ENCODE peak calls at places on chromosomes 3 and 15, in six cellular contexts. Z, Q, O, J, H and F are unnamed samples.

GRCh38 chr3:120762575-120762974 is 20.0 kb downstream of the GTF2E1 start:
- DNase-seq in J (no peak), Z (no peak), H (no peak), Q (no peak), O (no peak), F (no peak)

GRCh38 chr3:49013738-49014660 is 4.4 kb downstream of the DALRD3 start:
- DNase-seq in J (no peak), Z (no peak), Q (peak; percentile 49), O (peak; percentile 59), H (peak; percentile 72), F (no peak)

GRCh38 chr3:194675081-194675640 is 3.2 kb upstream of the LSG1 start:
- DNase-seq in Q (no peak), H (no peak), J (no peak), Z (peak; percentile 26), O (no peak), F (no peak)

GRCh38 chr3:47661121-47661752 is 82.6 kb upstream of the CSPG5 start:
- DNase-seq in J (no peak), Z (peak; percentile 31), Q (no peak), H (peak; percentile 17), O (no peak), F (no peak)

GRCh38 chr15:87129916-87130315 is 1050.2 kb downstream of the AGBL1 start:
- DNase-seq in O (no peak), Q (no peak), Z (no peak), J (no peak), H (no peak), F (no peak)

GRCh38 chr3:114444216-114444615 is 150.4 kb downstream of the TIGIT start:
- DNase-seq in O (no peak), J (no peak), Q (no peak), H (no peak), Z (no peak), F (no peak)

GRCh38 chr15:87731630-87732029 is 524.9 kb downstream of the NTRK3 start:
- DNase-seq in Q (no peak), J (no peak), O (no peak), H (no peak), Z (peak; percentile 20), F (no peak)

GRCh38 chr3:126287536-126288181 is 69.5 kb downstream of the KLF15 start:
- DNase-seq in H (peak; percentile 78), O (peak; percentile 41), Q (peak; percentile 34), Z (no peak), J (no peak), F (no peak)

GRCh38 chr3:134242649-134243637 is 7.7 kb downstream of the RYK start:
- DNase-seq in Z (no peak), J (no peak), Q (no peak), O (peak; percentile 58), H (no peak), F (peak; percentile 68)
- TF ChIP-seq GABPA in Z (no peak), J (no peak), Q (no peak), O (no peak), H (no peak), F (no peak)

GRCh38 chr3:87305517-87305916 is 29.1 kb upstream of the POU1F1 start:
- DNase-seq in J (no peak), Q (no peak), H (no peak), O (no peak), Z (no peak), F (no peak)
- TF ChIP-seq GABPA in J (no peak), Q (no peak), H (no peak), O (no peak), Z (no peak), F (no peak)

GRCh38 chr3:51709004-51709420 is 2.1 kb downstream of the GRM2 start:
- DNase-seq in O (no peak), Z (no peak), H (peak; percentile 20), J (no peak), Q (no peak), F (no peak)

GRCh38 chr3:51705276-51706020 is 1.4 kb upstream of the GRM2 start:
- DNase-seq in H (no peak), Q (no peak), J (no peak), Z (no peak), O (no peak), F (no peak)

GRCh38 chr3:51708216-51708845 is 1.5 kb downstream of the GRM2 start:
- DNase-seq in Q (no peak), Z (no peak), O (no peak), H (no peak), J (no peak), F (no peak)

GRCh38 chr3:51706021-51706485 is 815 bp upstream of the GRM2 start:
- DNase-seq in H (peak; percentile 71), Q (no peak), J (no peak), Z (no peak), O (no peak), F (no peak)

GRCh38 chr3:51706788-51707731 is at the start of gene GRM2:
- DNase-seq in O (peak; percentile 73), Z (peak; percentile 88), J (no peak), H (peak; percentile 97), Q (peak; percentile 53), F (no peak)
- TF ChIP-seq GABPA in O (no peak), Z (no peak), J (no peak), H (no peak), Q (peak; percentile 52), F (no peak)

GRCh38 chr15:34354286-34354685 is 11.2 kb downstream of the NUTM1 start:
- DNase-seq in J (no peak), O (no peak), Z (no peak), Q (no peak), H (no peak), F (peak; percentile 30)

GRCh38 chr15:34348735-34349300 is 5.7 kb downstream of the NUTM1 start:
- DNase-seq in J (no peak), H (no peak), O (no peak), Q (no peak), Z (no peak), F (no peak)

GRCh38 chr15:34347951-34348638 is 5.0 kb downstream of the NUTM1 start:
- DNase-seq in Z (no peak), Q (no peak), H (no peak), J (no peak), O (no peak), F (no peak)

GRCh38 chr15:34353627-34354026 is 10.5 kb downstream of the NUTM1 start:
- DNase-seq in Z (no peak), J (no peak), O (no peak), Q (no peak), H (no peak), F (no peak)

GRCh38 chr15:34349769-34350168 is 6.7 kb downstream of the NUTM1 start:
- DNase-seq in H (no peak), Z (no peak), O (no peak), Q (no peak), J (no peak), F (no peak)
- TF ChIP-seq GABPA in H (no peak), Z (no peak), O (no peak), Q (no peak), J (no peak), F (no peak)

GRCh38 chr3:158771982-158772381 is 29.9 kb upstream of the MFSD1 start:
- DNase-seq in O (no peak), Z (no peak), J (no peak), H (no peak), Q (no peak), F (no peak)
- TF ChIP-seq GABPA in O (no peak), Z (no peak), J (no peak), H (no peak), Q (no peak), F (no peak)

GRCh38 chr15:72911658-72912057 is 128.1 kb upstream of the ADPGK start:
- DNase-seq in H (no peak), Q (no peak), O (no peak), Z (no peak), J (no peak), F (no peak)

GRCh38 chr15:72912121-72912520 is 128.6 kb upstream of the ADPGK start:
- DNase-seq in Q (no peak), H (no peak), O (no peak), Z (no peak), J (no peak), F (no peak)

GRCh38 chr15:72902929-72903260 is 119.3 kb upstream of the ADPGK start:
- DNase-seq in H (no peak), Z (no peak), J (no peak), O (no peak), Q (no peak), F (no peak)

GRCh38 chr15:72902245-72902928 is 118.8 kb upstream of the ADPGK start:
- DNase-seq in Z (no peak), J (no peak), Q (no peak), O (no peak), H (no peak), F (no peak)

GRCh38 chr15:72907733-72908132 is 124.2 kb upstream of the ADPGK start:
- DNase-seq in Q (no peak), J (no peak), H (peak; percentile 47), O (no peak), Z (no peak), F (no peak)
- TF ChIP-seq GABPA in Q (no peak), J (no peak), H (no peak), O (no peak), Z (no peak), F (no peak)

GRCh38 chr3:167030059-167030458 is 350.0 kb downstream of the ZBBX start:
- DNase-seq in H (no peak), O (no peak), J (no peak), Z (no peak), Q (no peak), F (no peak)

GRCh38 chr3:167032267-167032876 is 347.7 kb downstream of the ZBBX start:
- DNase-seq in J (no peak), Q (no peak), H (peak; percentile 9), O (peak; percentile 57), Z (no peak), F (no peak)

GRCh38 chr3:167033866-167034265 is 346.2 kb downstream of the ZBBX start:
- DNase-seq in Q (no peak), Z (no peak), J (no peak), H (no peak), O (no peak), F (no peak)

GRCh38 chr3:167031364-167032049 is 348.6 kb downstream of the ZBBX start:
- DNase-seq in H (no peak), O (no peak), Z (no peak), Q (no peak), J (no peak), F (no peak)
- TF ChIP-seq GABPA in H (no peak), O (no peak), Z (no peak), Q (no peak), J (no peak), F (no peak)

GRCh38 chr3:55490194-55490913 is 3.2 kb upstream of the WNT5A start:
- DNase-seq in Z (no peak), J (no peak), O (no peak), H (no peak), Q (no peak), F (no peak)

GRCh38 chr3:55488398-55489055 is 1.4 kb upstream of the WNT5A start:
- DNase-seq in H (peak; percentile 79), Q (no peak), J (peak; percentile 26), O (no peak), Z (peak; percentile 27), F (no peak)

GRCh38 chr3:55492976-55493375 is 5.9 kb upstream of the WNT5A start:
- DNase-seq in H (no peak), Z (no peak), O (no peak), Q (no peak), J (no peak), F (no peak)

GRCh38 chr3:55489804-55490132 is 2.7 kb upstream of the WNT5A start:
- DNase-seq in H (no peak), Z (no peak), J (no peak), Q (no peak), O (no peak), F (no peak)

GRCh38 chr3:55491296-55491816 is 4.2 kb upstream of the WNT5A start:
- DNase-seq in H (no peak), Z (no peak), Q (no peak), J (no peak), O (no peak), F (no peak)
- TF ChIP-seq GABPA in H (peak; percentile 7), Z (no peak), Q (no peak), J (no peak), O (no peak), F (no peak)

GRCh38 chr3:159187706-159188105 is 385.9 kb downstream of the MFSD1 start:
- DNase-seq in H (no peak), Q (no peak), J (no peak), O (no peak), Z (peak; percentile 12), F (no peak)
- TF ChIP-seq GABPA in H (no peak), Q (no peak), J (no peak), O (no peak), Z (no peak), F (no peak)